ENCODE peak calls at places on chromosomes 1 and 21, in five cellular contexts. Y is lung, E is tibial artery, S is WTC11, X is A549. M is an unnamed sample.

GRCh38 chr1:214518387-214518786 is 33.0 kb downstream of the PTPN14 start:
- DNase-seq in Y (no peak), E (no peak), S (no peak), X (no peak), M (no peak)

GRCh38 chr1:170698711-170699275 is 34.9 kb downstream of the PRRX1 start:
- DNase-seq in Y (no peak), E (no peak), S (no peak), X (no peak), M (no peak)

GRCh38 chr21:44485254-44485793 is 30.0 kb downstream of the LRRC3 start:
- DNase-seq in Y (peak; percentile 55), E (no peak), S (peak; percentile 82), X (peak; percentile 51), M (no peak)

GRCh38 chr1:16967095-16967567 is 13.3 kb downstream of the MFAP2 start:
- DNase-seq in Y (no peak), E (peak; percentile 80), S (no peak), X (no peak), M (no peak)

GRCh38 chr1:33085332-33085731 is 4.4 kb downstream of the AZIN2 start:
- DNase-seq in Y (no peak), E (no peak), S (no peak), X (no peak), M (no peak)

GRCh38 chr1:94319319-94320180 is 82.2 kb upstream of the ARHGAP29 start:
- DNase-seq in Y (no peak), E (no peak), S (no peak), X (no peak), M (no peak)

GRCh38 chr1:47710075-47711071 is 272.5 kb downstream of the FOXD2 start:
- DNase-seq in Y (peak; percentile 69), E (peak; percentile 86), S (peak; percentile 86), X (peak; percentile 84), M (peak; percentile 94)

GRCh38 chr1:234515821-234516241 is 36.9 kb upstream of the TARBP1 start:
- DNase-seq in Y (no peak), E (no peak), S (no peak), X (no peak), M (no peak)

GRCh38 chr1:153598309-153599172 is 14.4 kb downstream of the S100A16 start:
- DNase-seq in Y (no peak), E (no peak), S (peak; percentile 50), X (no peak), M (peak; percentile 87)

GRCh38 chr1:150127868-150128267 is 21.8 kb upstream of the PLEKHO1 start:
- DNase-seq in Y (no peak), E (no peak), S (no peak), X (no peak), M (no peak)

GRCh38 chr1:27031235-27032118 is 18.8 kb upstream of the TENT5B start:
- DNase-seq in Y (peak; percentile 81), E (peak; percentile 95), S (peak; percentile 65), X (no peak), M (no peak)

GRCh38 chr1:169572184-169572583 is 14.1 kb downstream of the F5 start:
- DNase-seq in Y (no peak), E (no peak), S (no peak), X (no peak), M (no peak)

GRCh38 chr1:113536182-113536780 is 146.0 kb downstream of the MAGI3 start:
- DNase-seq in Y (no peak), E (no peak), S (no peak), X (no peak), M (no peak)

GRCh38 chr1:8913457-8913856 is 32.2 kb upstream of the CA6 start:
- DNase-seq in Y (no peak), E (no peak), S (no peak), X (no peak), M (no peak)

GRCh38 chr1:36602189-36602588 is 119.5 kb upstream of the CSF3R start:
- DNase-seq in Y (no peak), E (no peak), S (no peak), X (no peak), M (no peak)

GRCh38 chr21:43337901-43338655 is 88.9 kb downstream of the SIK1 start:
- DNase-seq in Y (no peak), E (no peak), S (no peak), X (no peak), M (no peak)

GRCh38 chr1:91404151-91405012 is at the start of gene HFM1:
- DNase-seq in Y (peak; percentile 71), E (peak; percentile 71), S (peak; percentile 85), X (peak; percentile 43), M (peak; percentile 85)
- TF ChIP-seq CTCF in Y (no peak), E (no peak), S (no peak), X (no peak), M (no peak)

GRCh38 chr1:86913896-86914634 is at the start of gene SELENOF:
- DNase-seq in Y (peak; percentile 99), E (peak; percentile 100), S (peak; percentile 100), X (peak; percentile 91), M (peak; percentile 94)
- TF ChIP-seq CTCF in Y (no peak), E (no peak), S (no peak), X (no peak), M (no peak)

GRCh38 chr1:66537718-66538117 is 3.8 kb downstream of the SGIP1 start:
- DNase-seq in Y (no peak), E (no peak), S (no peak), X (no peak), M (no peak)
- TF ChIP-seq CTCF in Y (no peak), E (no peak), S (no peak), X (no peak), M (no peak)

GRCh38 chr1:108749081-108749480 is 2.6 kb downstream of the STXBP3 start:
- DNase-seq in Y (no peak), E (no peak), S (no peak), X (no peak), M (no peak)

GRCh38 chr1:108747898-108748297 is 1.4 kb downstream of the STXBP3 start:
- DNase-seq in Y (no peak), E (no peak), S (no peak), X (no peak), M (no peak)

GRCh38 chr1:108745980-108746381 is 493 bp upstream of the STXBP3 start:
- DNase-seq in Y (no peak), E (no peak), S (no peak), X (no peak), M (no peak)

GRCh38 chr1:108747128-108747827 is 804 bp downstream of the STXBP3 start:
- DNase-seq in Y (peak; percentile 82), E (peak; percentile 90), S (peak; percentile 57), X (peak; percentile 72), M (peak; percentile 35)

GRCh38 chr1:108746382-108747127 is at the start of gene STXBP3:
- DNase-seq in Y (peak; percentile 100), E (peak; percentile 99), S (peak; percentile 99), X (peak; percentile 73), M (peak; percentile 98)
- TF ChIP-seq CTCF in Y (peak; percentile 91), E (peak; percentile 96), S (peak; percentile 67), X (peak; percentile 72), M (peak; percentile 98)